ENCODE peak calls at places on chromosomes 4 and X, in four cellular contexts. L, J, Z and N are unnamed samples. For H3K36me3, the result is how much of the 10 kb centered on the place peaks cover.

GRCh38 chr4:15805583-15806517 is 27.7 kb downstream of the CD38 start:
- DNase-seq in L (peak), J (peak), Z (no peak), N (peak)

GRCh38 chrX:39819921-39820849 is 277.6 kb downstream of the BCOR start:
- DNase-seq in L (no peak), J (no peak), Z (no peak), N (no peak)

GRCh38 chr4:79514637-79515320 is 106.8 kb upstream of the GK2 start:
- DNase-seq in L (no peak), J (no peak), Z (no peak), N (no peak)

GRCh38 chr4:152281211-152281610 is 254.7 kb downstream of the FBXW7 start:
- DNase-seq in L (no peak), J (no peak), Z (no peak), N (no peak)

GRCh38 chrX:44012484-44013096 is 39.4 kb upstream of the NDP start:
- DNase-seq in L (no peak), J (no peak), Z (no peak), N (no peak)

GRCh38 chr4:101244349-101244748 is 103.0 kb downstream of the PPP3CA start:
- DNase-seq in L (no peak), J (no peak), Z (no peak), N (no peak)

GRCh38 chrX:109856974-109857373 is 123.9 kb upstream of the ACSL4 start:
- DNase-seq in L (peak), J (no peak), Z (no peak), N (no peak)

GRCh38 chrX:140391313-140391712 is 113.6 kb downstream of the SOX3 start:
- DNase-seq in L (no peak), J (no peak), Z (no peak), N (no peak)

GRCh38 chr4:108117473-108118182 is 51.1 kb downstream of the LEF1 start:
- DNase-seq in L (peak), J (no peak), Z (peak), N (peak)

GRCh38 chr4:108116423-108117168 is 52.1 kb downstream of the LEF1 start:
- DNase-seq in L (no peak), J (no peak), Z (no peak), N (no peak)

GRCh38 chr4:108119199-108119800 is 49.4 kb downstream of the LEF1 start:
- DNase-seq in L (no peak), J (no peak), Z (no peak), N (no peak)

GRCh38 chr4:108118505-108118904 is 50.2 kb downstream of the LEF1 start:
- DNase-seq in L (peak), J (peak), Z (no peak), N (no peak)

DNA sequence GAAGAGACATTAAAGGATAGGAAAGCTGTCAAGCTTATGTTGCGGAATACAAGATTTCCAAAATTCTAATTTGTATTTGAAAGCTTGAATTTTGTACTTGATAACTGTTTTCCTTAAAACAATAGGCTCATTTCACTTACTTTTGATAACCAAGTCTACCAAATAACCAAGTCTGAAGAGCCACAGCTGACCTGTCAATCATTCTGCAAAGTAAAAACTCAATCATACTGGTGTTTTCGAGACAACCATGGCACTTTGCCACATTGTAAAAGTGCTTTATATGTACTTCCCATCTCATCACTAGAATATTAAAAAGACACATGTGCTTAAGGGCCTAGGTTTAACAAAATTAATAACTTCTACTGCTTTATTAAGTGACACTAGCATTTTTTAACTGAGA is 47.9 kb downstream of the LEF1 start:
- DNase-seq in L (no peak), J (no peak), Z (no peak), N (no peak)
- TF ChIP-seq SUZ12 in L (no peak), J (no peak), Z (no peak), N (no peak)

DNA sequence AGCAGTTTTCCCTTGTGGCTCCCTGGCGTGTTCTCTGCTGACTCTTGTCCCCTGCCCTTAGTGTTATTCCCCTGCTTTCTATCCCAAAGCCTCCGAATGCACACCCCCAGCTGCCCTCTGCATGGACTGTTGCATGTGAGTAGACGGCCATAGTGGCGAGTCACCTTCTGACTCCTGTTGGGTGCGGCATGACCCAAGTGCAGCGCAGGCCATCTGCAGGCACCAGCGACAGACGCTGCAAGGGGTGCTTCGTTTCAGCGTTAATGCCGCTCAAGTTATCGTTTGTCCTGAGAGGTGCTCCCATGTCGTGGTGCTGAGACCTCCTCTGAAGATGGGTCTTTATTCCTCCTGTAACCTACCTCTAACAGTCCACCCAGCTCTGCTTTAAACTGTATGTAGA is 57.7 kb downstream of the NOP14 start:
- DNase-seq in L (no peak), J (no peak), Z (no peak), N (no peak)
- H3K36me3 ChIP-seq in L (half or more), J (under half), Z (under half), N (half or more)

GRCh38 chr4:2799444-2799911 is 6.6 kb downstream of the SH3BP2 start:
- DNase-seq in L (no peak), J (no peak), Z (no peak), N (no peak)

GRCh38 chr4:2797188-2797544 is 4.3 kb downstream of the SH3BP2 start:
- DNase-seq in L (no peak), J (no peak), Z (no peak), N (no peak)

GRCh38 chr4:2797545-2798305 is 4.8 kb downstream of the SH3BP2 start:
- DNase-seq in L (no peak), J (no peak), Z (no peak), N (no peak)

GRCh38 chr4:2799971-2800690 is 7.2 kb downstream of the SH3BP2 start:
- DNase-seq in L (no peak), J (no peak), Z (no peak), N (no peak)

DNA sequence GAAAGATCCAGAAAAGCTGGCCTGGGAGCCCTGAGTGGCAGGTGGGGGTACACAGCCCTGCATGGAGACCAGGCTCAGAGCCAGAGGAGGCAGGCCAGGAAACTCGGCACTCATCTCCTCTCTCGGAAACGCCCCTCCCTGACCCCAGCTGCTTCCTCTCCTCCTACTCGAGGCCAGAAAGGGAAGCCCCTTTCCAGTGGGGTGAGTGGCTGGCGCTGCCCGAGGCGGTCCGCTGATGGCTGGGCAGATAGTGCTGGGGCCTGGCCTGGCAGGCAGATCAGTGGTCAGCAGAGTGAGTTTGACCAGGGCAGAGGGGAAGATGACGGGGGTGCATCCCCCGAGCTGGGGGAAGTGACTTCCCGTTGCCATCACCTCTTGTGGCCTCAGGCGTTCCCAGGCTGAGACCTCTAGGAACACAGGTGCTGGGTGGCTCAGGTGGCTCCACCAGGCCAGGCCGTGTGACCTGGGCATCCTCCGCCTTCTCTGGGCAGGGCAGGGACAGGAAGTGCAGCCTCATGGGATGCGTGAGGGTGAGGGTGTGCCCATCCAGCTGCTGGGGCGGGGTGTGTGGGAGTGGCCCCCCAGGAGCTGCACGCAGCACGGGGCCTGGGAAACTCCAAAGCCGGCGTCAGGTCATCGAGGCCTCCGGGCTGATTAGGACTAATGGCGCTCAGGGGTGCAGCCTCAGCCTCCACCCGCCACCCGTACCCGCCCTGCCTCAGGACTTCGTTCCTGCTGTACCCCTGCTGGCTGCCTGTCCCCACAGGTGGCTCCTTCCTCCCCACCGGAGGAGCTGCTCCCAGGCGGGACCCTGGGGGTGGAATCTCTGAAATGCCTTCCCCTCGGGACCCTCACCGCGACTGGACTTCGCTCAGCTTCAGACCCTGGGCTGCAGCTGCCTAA is 5.8 kb downstream of the SH3BP2 start:
- DNase-seq in L (no peak), J (no peak), Z (no peak), N (no peak)
- TF ChIP-seq SUZ12 in L (no peak), J (no peak), Z (no peak), N (no peak)

GRCh38 chrX:86016189-86016588 is 31.2 kb downstream of the CHM start:
- DNase-seq in L (no peak), J (no peak), Z (no peak), N (peak)

GRCh38 chrX:86023806-86024205 is 23.6 kb downstream of the CHM start:
- DNase-seq in L (no peak), J (no peak), Z (no peak), N (no peak)

DNA sequence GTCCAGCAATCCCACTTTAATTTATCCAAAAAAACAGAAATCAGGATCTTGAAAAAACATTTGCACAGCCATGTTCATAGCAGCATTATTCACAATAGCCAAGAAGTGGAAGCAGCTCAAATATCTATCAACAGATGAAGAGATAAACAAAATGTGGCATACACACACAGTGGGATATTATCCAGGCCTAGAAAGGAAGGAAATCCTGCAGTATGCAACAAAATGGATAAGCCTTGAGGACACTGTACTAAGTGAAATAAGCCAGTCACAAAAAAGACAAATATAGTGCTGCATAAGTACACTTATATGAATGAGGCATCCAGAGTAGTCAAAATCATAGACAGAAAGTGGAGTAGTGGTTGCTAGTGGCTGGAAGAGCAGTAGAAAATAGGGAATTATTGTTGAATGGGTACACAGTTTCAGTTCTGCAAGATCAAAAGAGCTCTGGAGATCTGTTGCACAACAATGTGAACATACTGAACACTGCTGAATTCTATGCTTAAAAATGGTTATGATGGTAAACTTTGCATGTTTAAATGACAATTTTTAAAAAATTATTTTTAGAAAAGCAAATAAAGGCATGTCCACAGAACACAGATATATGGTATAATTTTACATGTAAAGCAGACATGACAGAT is 25.6 kb downstream of the CHM start:
- DNase-seq in L (no peak), J (no peak), Z (no peak), N (no peak)
- H3K36me3 ChIP-seq in L (under half), J (under half), Z (under half), N (under half)

GRCh38 chr4:148026022-148026421 is 294.1 kb downstream of the ARHGAP10 start:
- DNase-seq in L (no peak), J (no peak), Z (no peak), N (no peak)
- TF ChIP-seq SUZ12 in L (no peak), J (no peak), Z (no peak), N (no peak)

DNA sequence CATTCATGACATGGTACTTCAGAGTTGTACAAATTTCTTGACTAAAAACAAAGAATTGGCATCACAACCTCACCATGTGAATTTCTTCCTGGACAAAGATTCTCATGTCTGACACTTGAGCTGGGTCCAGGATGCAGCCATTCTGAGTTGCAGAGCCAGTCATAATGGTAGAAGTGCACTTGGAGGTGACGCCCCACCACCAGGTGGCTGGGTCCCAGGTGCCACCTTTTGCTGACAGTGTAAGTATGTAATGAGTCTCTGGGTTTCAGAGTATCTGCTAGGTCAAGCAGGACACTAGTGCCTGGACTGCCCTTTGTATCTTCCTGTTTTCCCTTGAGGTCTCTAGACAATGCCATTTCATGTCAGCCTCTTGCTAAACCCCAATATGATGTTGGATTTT is 36.6 kb upstream of the WDR1 start:
- DNase-seq in L (no peak), J (no peak), Z (no peak), N (no peak)
- H3K36me3 ChIP-seq in L (under half), J (under half), Z (under half), N (under half)

GRCh38 chr4:2869659-2870058 is 26.0 kb downstream of the ADD1 start:
- DNase-seq in L (no peak), J (no peak), Z (no peak), N (no peak)
- TF ChIP-seq SUZ12 in L (no peak), J (no peak), Z (no peak), N (no peak)

DNA sequence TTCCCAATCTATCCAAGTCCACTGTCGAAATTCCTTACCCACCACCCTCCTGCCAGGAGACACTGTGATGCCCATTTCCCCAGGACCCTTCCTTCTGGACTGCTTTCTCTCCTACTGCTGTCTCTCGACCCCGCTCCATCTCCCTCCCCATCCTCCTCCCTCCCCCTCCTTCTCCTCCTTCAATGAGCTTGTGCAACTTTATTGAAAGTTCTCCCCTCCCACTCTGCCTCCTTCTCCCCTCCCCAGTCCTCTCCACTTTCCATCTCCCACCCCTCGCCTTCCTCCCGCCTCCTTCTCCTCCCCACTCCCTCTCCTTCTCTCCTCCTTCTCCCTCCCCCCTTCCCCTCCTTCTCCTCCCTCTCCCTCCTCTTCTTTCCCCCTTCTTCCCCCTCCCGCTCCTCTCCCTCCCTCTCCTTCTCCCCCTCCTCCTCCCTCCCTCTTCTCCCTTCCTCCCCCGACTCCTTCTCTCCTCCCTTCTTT is 116.6 kb upstream of the FAT1 start:
- DNase-seq in L (no peak), J (no peak), Z (no peak), N (no peak)
- H3K36me3 ChIP-seq in L (under half), J (under half), Z (under half), N (under half)

GRCh38 chr4:8078610-8079015 is 80.0 kb downstream of the ABLIM2 start:
- DNase-seq in L (no peak), J (no peak), Z (no peak), N (no peak)

GRCh38 chr4:8078109-8078494 is 80.5 kb downstream of the ABLIM2 start:
- DNase-seq in L (no peak), J (no peak), Z (no peak), N (no peak)

GRCh38 chr4:8076023-8076422 is 82.6 kb downstream of the ABLIM2 start:
- DNase-seq in L (no peak), J (no peak), Z (no peak), N (no peak)

GRCh38 chr4:8079031-8079885 is 79.4 kb downstream of the ABLIM2 start:
- DNase-seq in L (no peak), J (no peak), Z (no peak), N (no peak)

DNA sequence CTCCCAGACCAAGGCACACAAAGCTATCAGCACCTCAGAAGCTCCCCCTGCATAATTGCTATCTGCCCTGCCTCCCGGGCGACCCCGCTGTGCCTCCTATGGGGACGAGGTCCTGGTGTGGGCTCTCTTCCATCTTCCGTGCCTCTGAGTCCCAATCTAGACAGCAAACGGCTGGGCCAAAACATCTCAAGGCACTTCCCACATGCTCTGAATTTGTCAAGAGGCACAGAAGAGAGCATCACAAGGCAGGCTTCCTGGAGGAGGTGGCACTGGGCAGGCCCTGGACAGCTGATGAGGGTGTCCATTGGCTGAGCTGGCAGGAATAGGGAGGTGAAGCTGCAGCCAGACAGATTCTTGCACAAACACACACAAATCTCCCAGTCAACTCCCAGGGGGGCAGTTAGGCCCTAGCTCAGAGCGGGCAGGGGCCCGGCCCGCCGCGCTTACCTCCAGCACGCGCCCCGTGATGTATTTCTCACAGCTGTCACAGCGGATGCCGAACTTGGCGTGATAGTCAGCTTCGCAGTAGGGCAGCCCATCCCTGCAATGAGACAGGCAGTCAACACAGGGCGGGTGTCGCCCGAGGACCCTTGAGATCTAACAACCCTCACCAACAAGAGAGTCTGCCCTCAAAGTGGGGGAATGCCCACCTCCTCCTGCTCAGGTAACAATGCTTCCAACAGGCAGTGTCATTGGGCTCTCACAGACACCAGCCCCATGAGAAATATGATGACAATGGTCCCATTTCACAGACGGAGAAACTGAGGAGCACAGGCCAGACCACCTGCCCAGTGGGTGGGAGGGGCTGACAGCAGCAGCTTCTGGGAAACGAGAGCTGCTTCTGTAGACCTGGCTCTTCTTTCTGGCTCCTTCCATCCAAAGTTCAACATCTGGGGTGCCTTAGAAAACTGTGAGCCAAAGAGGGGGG is 81.2 kb downstream of the ABLIM2 start:
- DNase-seq in L (no peak), J (no peak), Z (no peak), N (no peak)
- TF ChIP-seq SUZ12 in L (no peak), J (no peak), Z (no peak), N (no peak)

GRCh38 chr4:126251169-126251568 is 936.4 kb downstream of the FAT4 start:
- DNase-seq in L (no peak), J (no peak), Z (no peak), N (no peak)
- H3K36me3 ChIP-seq in L (under half), J (under half), Z (under half), N (under half)